ENCODE peak calls at places on chromosomes 4 and X, in nine cellular contexts. H is CD8-positive, alpha-beta memory T cell; P is mesenchymal stem cell; V is neuronal stem cell; E is SJCRH30; T is right lobe of liver; Q is effector memory CD4-positive, alpha-beta T cell; I is CD4-positive, CD25-positive, alpha-beta regulatory T cell; O is cardiac muscle cell. C is an unnamed sample. For H3K4me1, the result is how much of the 10 kb centered on the place peaks cover.

GRCh38 chrX:58025979-58026378 is 115.7 kb upstream of the ZXDA start:
- DNase-seq in H (peak), P (peak), V (no peak), E (peak), T (no peak), Q (no peak), I (peak), O (peak), C (no peak)

GRCh38 chr4:25687763-25688162 is 32.1 kb downstream of the SLC34A2 start:
- DNase-seq in H (no peak), P (no peak), V (no peak), E (no peak), T (no peak), Q (no peak), I (no peak), O (no peak), C (no peak)

GRCh38 chrX:20522420-20522819 is 255.7 kb upstream of the RPS6KA3 start:
- DNase-seq in H (no peak), P (no peak), V (no peak), E (no peak), T (no peak), Q (no peak), I (no peak), O (no peak), C (no peak)

GRCh38 chr4:47703964-47704363 is 133.9 kb downstream of the CORIN start:
- DNase-seq in H (no peak), P (no peak), V (no peak), E (no peak), T (no peak), Q (no peak), I (no peak), O (no peak), C (no peak)

GRCh38 chrX:119880076-119880475 is 8.4 kb downstream of the NDUFA1 start:
- DNase-seq in H (no peak), P (no peak), V (no peak), E (no peak), T (no peak), Q (no peak), I (peak), O (no peak), C (no peak)

GRCh38 chr4:105471566-105472176 is 2.2 kb downstream of the PPA2 start:
- DNase-seq in H (peak), P (peak), V (peak), E (peak), T (peak), Q (peak), I (peak), O (peak), C (peak)

GRCh38 chr4:8290701-8290970 is 21.1 kb downstream of the HTRA3 start:
- DNase-seq in H (no peak), P (no peak), V (no peak), E (no peak), T (no peak), Q (no peak), I (no peak), O (no peak), C (peak)

GRCh38 chrX:24242649-24243556 is 71.0 kb downstream of the SUPT20HL2 start:
- DNase-seq in H (no peak), P (peak), V (no peak), E (peak), T (peak), Q (no peak), I (no peak), O (peak), C (peak)

GRCh38 chr4:185839204-185839712 is 27.3 kb upstream of the SORBS2 start:
- DNase-seq in H (no peak), P (peak), V (peak), E (peak), T (no peak), Q (no peak), I (no peak), O (peak), C (no peak)

GRCh38 chrX:96683997-96684338 is 674 bp upstream of the DIAPH2 start:
- DNase-seq in H (no peak), P (peak), V (no peak), E (no peak), T (no peak), Q (no peak), I (no peak), O (peak), C (no peak)

GRCh38 chrX:123172874-123173273 is 11.2 kb upstream of the GRIA3 start:
- DNase-seq in H (no peak), P (no peak), V (no peak), E (no peak), T (no peak), Q (no peak), I (no peak), O (no peak), C (no peak)

GRCh38 chr4:147163311-147163710 is 217.6 kb upstream of the TTC29 start:
- DNase-seq in H (no peak), P (no peak), V (no peak), E (no peak), T (no peak), Q (no peak), I (no peak), O (no peak), C (no peak)

GRCh38 chr4:76622126-76622525 is 187.1 kb downstream of the SHROOM3 start:
- DNase-seq in H (no peak), P (peak), V (no peak), E (no peak), T (no peak), Q (no peak), I (no peak), O (no peak), C (no peak)

GRCh38 chr4:172982151-172982590 is 186.4 kb upstream of the GALNT7 start:
- DNase-seq in H (no peak), P (peak), V (no peak), E (peak), T (no peak), Q (no peak), I (peak), O (peak), C (no peak)

GRCh38 chrX:45849261-45849660 is 648.6 kb upstream of the DIPK2B start:
- DNase-seq in H (no peak), P (peak), V (no peak), E (peak), T (no peak), Q (no peak), I (peak), O (peak), C (no peak)

GRCh38 chrX:9948406-9948805 is 18.8 kb upstream of the CLDN34 start:
- DNase-seq in H (no peak), P (no peak), V (no peak), E (no peak), T (no peak), Q (no peak), I (no peak), O (no peak), C (no peak)

GRCh38 chrX:70096052-70096451 is 33.8 kb downstream of the OTUD6A start:
- DNase-seq in H (no peak), P (no peak), V (no peak), E (peak), T (no peak), Q (no peak), I (peak), O (peak), C (no peak)

GRCh38 chr4:61572160-61572559 is 372.0 kb downstream of the ADGRL3 start:
- DNase-seq in H (no peak), P (peak), V (no peak), E (no peak), T (no peak), Q (no peak), I (no peak), O (peak), C (no peak)

GRCh38 chr4:37970702-37971101 is 10.5 kb downstream of the PTTG2 start:
- DNase-seq in H (peak), P (no peak), V (no peak), E (peak), T (peak), Q (peak), I (peak), O (peak), C (peak)

GRCh38 chr4:14022428-14022827 is 394.9 kb upstream of the BOD1L1 start:
- DNase-seq in H (no peak), P (peak), V (no peak), E (no peak), T (no peak), Q (no peak), I (no peak), O (peak), C (no peak)

GRCh38 chr4:78032446-78032845 is 24.7 kb upstream of the FRAS1 start:
- DNase-seq in H (no peak), P (no peak), V (no peak), E (peak), T (no peak), Q (no peak), I (no peak), O (no peak), C (no peak)

GRCh38 chr4:4990329-4990728 is 28.9 kb downstream of the CYTL1 start:
- DNase-seq in H (no peak), P (no peak), V (no peak), E (no peak), T (no peak), Q (no peak), I (no peak), O (peak), C (no peak)

GRCh38 chrX:43581888-43582539 is 74.1 kb upstream of the MAOA start:
- DNase-seq in H (no peak), P (no peak), V (no peak), E (no peak), T (no peak), Q (no peak), I (no peak), O (no peak), C (no peak)

GRCh38 chr4:102543030-102543505 is 41.9 kb downstream of the NFKB1 start:
- DNase-seq in H (no peak), P (no peak), V (no peak), E (no peak), T (no peak), Q (no peak), I (no peak), O (no peak), C (no peak)

GRCh38 chr4:27276322-27277073 is 415.9 kb downstream of the STIM2 start:
- DNase-seq in H (no peak), P (no peak), V (no peak), E (no peak), T (no peak), Q (no peak), I (no peak), O (no peak), C (no peak)

GRCh38 chr4:84814100-84814750 is 152.3 kb downstream of the WDFY3 start:
- DNase-seq in H (no peak), P (peak), V (no peak), E (peak), T (no peak), Q (no peak), I (no peak), O (peak), C (peak)

GRCh38 chr4:1126506-1126905 is 13.1 kb upstream of the RNF212 start:
- DNase-seq in H (no peak), P (peak), V (no peak), E (no peak), T (no peak), Q (no peak), I (no peak), O (peak), C (no peak)

GRCh38 chr4:106316773-106317409 is 541 bp downstream of the AIMP1 start:
- DNase-seq in H (no peak), P (peak), V (no peak), E (peak), T (no peak), Q (no peak), I (peak), O (no peak), C (no peak)

GRCh38 chr4:16140520-16141249 is 56.9 kb upstream of the PROM1 start:
- DNase-seq in H (no peak), P (peak), V (no peak), E (peak), T (no peak), Q (no peak), I (no peak), O (peak), C (no peak)

GRCh38 chrX:64885850-64886249 is 90.4 kb downstream of the ZC4H2 start:
- DNase-seq in H (no peak), P (no peak), V (no peak), E (peak), T (no peak), Q (no peak), I (peak), O (no peak), C (peak)

GRCh38 chr4:101229116-101229515 is 118.2 kb downstream of the PPP3CA start:
- DNase-seq in H (no peak), P (peak), V (no peak), E (no peak), T (no peak), Q (no peak), I (no peak), O (peak), C (no peak)

GRCh38 chr4:139857021-139857420 is 191.4 kb downstream of the MGST2 start:
- DNase-seq in H (no peak), P (peak), V (peak), E (peak), T (peak), Q (no peak), I (peak), O (no peak), C (no peak)

GRCh38 chr4:48215977-48216376 is 53.7 kb downstream of the TEC start:
- DNase-seq in H (no peak), P (no peak), V (no peak), E (no peak), T (no peak), Q (no peak), I (no peak), O (no peak), C (no peak)

GRCh38 chr4:80265571-80266266 is 745 bp upstream of the FGF5 start:
- DNase-seq in H (no peak), P (peak), V (no peak), E (peak), T (no peak), Q (no peak), I (no peak), O (peak), C (no peak)

GRCh38 chrX:53357799-53358530 is 64.5 kb downstream of the SMC1A start:
- DNase-seq in H (no peak), P (peak), V (peak), E (no peak), T (no peak), Q (no peak), I (no peak), O (peak), C (no peak)

GRCh38 chrX:107713205-107714195 is 62.1 kb downstream of the TSC22D3 start:
- DNase-seq in H (peak), P (peak), V (no peak), E (no peak), T (peak), Q (peak), I (no peak), O (peak), C (no peak)

GRCh38 chr4:108107116-108107515 is 61.6 kb downstream of the LEF1 start:
- DNase-seq in H (no peak), P (no peak), V (no peak), E (no peak), T (no peak), Q (no peak), I (peak), O (no peak), C (no peak)

GRCh38 chr4:108109997-108110416 is 58.7 kb downstream of the LEF1 start:
- DNase-seq in H (no peak), P (no peak), V (no peak), E (no peak), T (no peak), Q (no peak), I (no peak), O (no peak), C (no peak)

GRCh38 chr4:108106186-108106585 is 62.5 kb downstream of the LEF1 start:
- DNase-seq in H (no peak), P (no peak), V (no peak), E (no peak), T (no peak), Q (no peak), I (no peak), O (no peak), C (no peak)

GRCh38 chr4:108109111-108109510 is 59.6 kb downstream of the LEF1 start:
- DNase-seq in H (no peak), P (no peak), V (no peak), E (no peak), T (no peak), Q (no peak), I (no peak), O (no peak), C (no peak)

GRCh38 chr4:108107729-108108382 is 60.9 kb downstream of the LEF1 start:
- DNase-seq in H (no peak), P (no peak), V (no peak), E (no peak), T (no peak), Q (peak), I (peak), O (no peak), C (no peak)
- H3K4me1 ChIP-seq in H (half or more), P (under half), V (under half), E (under half), T (under half), Q (half or more), I (half or more), O (under half), C (under half)

GRCh38 chr4:3498407-3498806 is 33.8 kb downstream of the LRPAP1 start:
- DNase-seq in H (no peak), P (no peak), V (no peak), E (no peak), T (no peak), Q (no peak), I (no peak), O (no peak), C (peak)
- H3K4me1 ChIP-seq in H (under half), P (under half), V (under half), E (under half), T (under half), Q (under half), I (under half), O (under half), C (under half)

DNA sequence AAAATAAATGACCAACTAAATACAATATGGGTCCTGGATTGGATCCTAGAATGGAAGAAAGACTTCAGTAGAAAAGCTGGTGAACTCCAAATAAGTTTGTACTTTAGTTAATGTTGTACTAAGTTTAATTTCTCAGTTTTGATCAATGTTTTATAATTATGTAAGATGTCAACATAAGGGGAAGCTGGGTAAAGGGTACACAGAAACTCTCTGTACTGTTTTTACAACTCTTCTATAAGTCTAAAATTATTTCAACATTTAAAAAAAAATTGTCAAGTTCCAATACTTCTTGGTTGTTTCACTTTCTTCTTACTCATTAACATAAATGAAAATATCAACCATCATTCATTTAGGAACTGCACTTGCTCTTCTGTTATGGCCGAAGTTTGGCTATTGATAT is 88.9 kb downstream of the NHSL2 start:
- DNase-seq in H (no peak), P (no peak), V (no peak), E (no peak), T (no peak), Q (no peak), I (no peak), O (no peak), C (no peak)
- H3K4me1 ChIP-seq in H (under half), P (under half), V (under half), E (under half), T (under half), Q (under half), I (under half), O (under half), C (under half)

GRCh38 chr4:73596001-73596400 is 24.2 kb downstream of the RASSF6 start:
- DNase-seq in H (no peak), P (no peak), V (no peak), E (no peak), T (no peak), Q (no peak), I (no peak), O (no peak), C (no peak)
- H3K4me1 ChIP-seq in H (under half), P (under half), V (under half), E (under half), T (under half), Q (under half), I (under half), O (under half), C (under half)

GRCh38 chr4:111562811-111563210 is 582.4 kb upstream of the FAM241A start:
- DNase-seq in H (no peak), P (no peak), V (no peak), E (no peak), T (no peak), Q (no peak), I (no peak), O (no peak), C (no peak)

GRCh38 chr4:111556141-111556781 is 589.0 kb upstream of the FAM241A start:
- DNase-seq in H (no peak), P (no peak), V (no peak), E (no peak), T (no peak), Q (no peak), I (no peak), O (no peak), C (no peak)

GRCh38 chr4:111556861-111557260 is 588.4 kb upstream of the FAM241A start:
- DNase-seq in H (no peak), P (no peak), V (no peak), E (no peak), T (no peak), Q (no peak), I (no peak), O (no peak), C (no peak)
- H3K4me1 ChIP-seq in H (under half), P (under half), V (under half), E (under half), T (under half), Q (under half), I (under half), O (under half), C (under half)

DNA sequence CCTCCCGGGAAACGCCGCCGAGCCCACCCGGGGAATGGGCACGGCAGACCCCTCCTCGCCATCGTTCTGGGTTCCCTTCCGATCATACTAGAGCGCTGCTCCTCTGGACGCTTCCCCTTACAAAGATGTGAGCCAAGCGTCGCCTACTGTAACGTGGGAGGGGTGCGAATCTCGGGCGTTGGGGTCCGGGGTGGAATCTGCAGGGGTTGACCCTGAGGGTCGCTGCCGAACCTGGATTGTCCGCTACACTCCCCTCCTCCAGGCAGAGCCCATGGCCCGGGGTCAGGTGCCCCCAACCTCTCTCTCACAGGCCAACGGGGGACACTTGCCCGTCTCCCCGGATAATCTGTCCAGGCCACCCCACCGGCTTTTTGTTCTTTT is 13.8 kb downstream of the BCOR start:
- DNase-seq in H (no peak), P (no peak), V (no peak), E (no peak), T (no peak), Q (no peak), I (no peak), O (no peak), C (no peak)
- H3K4me1 ChIP-seq in H (under half), P (under half), V (under half), E (under half), T (under half), Q (under half), I (under half), O (half or more), C (under half)

GRCh38 chrX:68083510-68083909 is 349.8 kb downstream of the OPHN1 start:
- DNase-seq in H (no peak), P (no peak), V (no peak), E (no peak), T (no peak), Q (no peak), I (no peak), O (peak), C (no peak)

GRCh38 chrX:68079961-68080360 is 353.3 kb downstream of the OPHN1 start:
- DNase-seq in H (no peak), P (no peak), V (no peak), E (no peak), T (no peak), Q (no peak), I (no peak), O (peak), C (no peak)

GRCh38 chrX:68090266-68090665 is 343.0 kb downstream of the OPHN1 start:
- DNase-seq in H (no peak), P (no peak), V (no peak), E (peak), T (no peak), Q (no peak), I (no peak), O (no peak), C (no peak)

DNA sequence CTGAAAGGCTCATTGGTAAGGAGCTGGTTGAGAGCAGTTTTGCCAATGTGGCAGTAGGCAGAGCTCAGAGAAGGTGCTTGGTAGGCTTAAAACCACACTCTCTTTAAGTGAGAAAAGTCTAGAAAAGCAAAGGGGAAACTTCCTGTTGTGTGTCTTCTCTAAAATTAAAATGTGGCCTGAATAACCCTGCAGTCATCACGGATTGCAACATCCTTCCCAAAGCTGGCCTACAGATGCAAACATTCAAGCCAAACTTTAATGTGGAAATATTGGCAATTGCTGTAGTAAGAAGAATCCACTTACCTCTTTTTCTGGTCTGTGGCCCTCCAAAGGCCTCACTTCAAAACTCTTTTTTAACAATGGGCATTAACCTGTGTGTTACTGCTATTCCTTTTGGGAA is 348.5 kb downstream of the OPHN1 start:
- DNase-seq in H (no peak), P (no peak), V (no peak), E (no peak), T (no peak), Q (no peak), I (no peak), O (peak), C (no peak)
- H3K4me1 ChIP-seq in H (under half), P (under half), V (under half), E (under half), T (under half), Q (under half), I (under half), O (under half), C (under half)

C was measured in pancreas.